ENCODE peak calls at places on chromosomes 12 and 14, in four cellular contexts. One of them, this sample, is unnamed.

GRCh38 chr14:29462271-29462670 is 465.4 kb downstream of the PRKD1 start:
- DNase-seq in fibroblast of lung: no peak
- DNase-seq in type B pancreatic cell: no peak
- DNase-seq in fibroblast of pulmonary artery: no peak
- DNase-seq in this sample: no peak

GRCh38 chr12:52600941-52601481 is at the start of gene KRT72:
- DNase-seq in fibroblast of lung: no peak
- DNase-seq in type B pancreatic cell: no peak
- DNase-seq in fibroblast of pulmonary artery: no peak
- DNase-seq in this sample: peak; percentile 80

GRCh38 chr12:121992059-121992879 is 29.4 kb upstream of the BCL7A start:
- DNase-seq in fibroblast of lung: peak; percentile 95
- DNase-seq in type B pancreatic cell: no peak
- DNase-seq in fibroblast of pulmonary artery: peak; percentile 98
- DNase-seq in this sample: no peak

GRCh38 chr14:60965402-60965801 is 15.5 kb downstream of the TRMT5 start:
- DNase-seq in fibroblast of pulmonary artery: peak; percentile 78
- DNase-seq in type B pancreatic cell: no peak
- DNase-seq in fibroblast of lung: peak; percentile 94
- DNase-seq in this sample: no peak

GRCh38 chr14:37018571-37019240 is 153.7 kb downstream of the SLC25A21 start:
- DNase-seq in fibroblast of pulmonary artery: no peak
- DNase-seq in fibroblast of lung: no peak
- DNase-seq in type B pancreatic cell: no peak
- DNase-seq in this sample: no peak

GRCh38 chr12:118060301-118061010 is 523 bp downstream of the WSB2 start:
- DNase-seq in fibroblast of pulmonary artery: no peak
- DNase-seq in type B pancreatic cell: peak; percentile 70
- DNase-seq in fibroblast of lung: no peak
- DNase-seq in this sample: peak; percentile 86

GRCh38 chr14:66017960-66018359 is 468.2 kb upstream of the CCDC196 start:
- DNase-seq in type B pancreatic cell: no peak
- DNase-seq in fibroblast of lung: no peak
- DNase-seq in fibroblast of pulmonary artery: no peak
- DNase-seq in this sample: no peak

GRCh38 chr14:21795456-21795855 is 121.8 kb upstream of the OR4E1 start:
- DNase-seq in fibroblast of lung: no peak
- DNase-seq in type B pancreatic cell: no peak
- DNase-seq in fibroblast of pulmonary artery: no peak
- DNase-seq in this sample: no peak

GRCh38 chr14:75088566-75089373 is 19.3 kb downstream of the ZC2HC1C start:
- DNase-seq in fibroblast of pulmonary artery: peak; percentile 76
- DNase-seq in fibroblast of lung: peak; percentile 70
- DNase-seq in type B pancreatic cell: no peak
- DNase-seq in this sample: no peak

GRCh38 chr12:10304161-10304574 is 3.5 kb upstream of the KLRD1 start:
- DNase-seq in fibroblast of pulmonary artery: peak; percentile 14
- DNase-seq in type B pancreatic cell: no peak
- DNase-seq in fibroblast of lung: peak; percentile 87
- DNase-seq in this sample: no peak

GRCh38 chr14:81234268-81234667 is 13.5 kb upstream of the GTF2A1 start:
- DNase-seq in fibroblast of lung: peak; percentile 14
- DNase-seq in type B pancreatic cell: no peak
- DNase-seq in fibroblast of pulmonary artery: peak; percentile 4
- DNase-seq in this sample: no peak

GRCh38 chr14:59116984-59117415 is 71.5 kb upstream of the DAAM1 start:
- DNase-seq in type B pancreatic cell: no peak
- DNase-seq in fibroblast of lung: no peak
- DNase-seq in fibroblast of pulmonary artery: no peak
- DNase-seq in this sample: no peak

GRCh38 chr12:96194901-96195844 is 998 bp downstream of the ELK3 start:
- DNase-seq in fibroblast of pulmonary artery: peak; percentile 86
- DNase-seq in fibroblast of lung: peak; percentile 89
- DNase-seq in type B pancreatic cell: no peak
- DNase-seq in this sample: no peak

GRCh38 chr12:89733579-89734201 is 25.1 kb upstream of the ATP2B1 start:
- DNase-seq in type B pancreatic cell: no peak
- DNase-seq in fibroblast of pulmonary artery: peak; percentile 88
- DNase-seq in fibroblast of lung: peak; percentile 98
- DNase-seq in this sample: no peak

GRCh38 chr14:56555921-56556570 is 23.6 kb upstream of the TMEM260 start:
- DNase-seq in type B pancreatic cell: no peak
- DNase-seq in fibroblast of pulmonary artery: peak; percentile 65
- DNase-seq in fibroblast of lung: peak; percentile 68
- DNase-seq in this sample: no peak

GRCh38 chr12:3700861-3701260 is 52.0 kb downstream of the CRACR2A start:
- DNase-seq in fibroblast of pulmonary artery: peak; percentile 63
- DNase-seq in type B pancreatic cell: no peak
- DNase-seq in fibroblast of lung: peak; percentile 71
- DNase-seq in this sample: no peak

GRCh38 chr14:55301722-55302121 is 30.5 kb downstream of the FBXO34 start:
- DNase-seq in fibroblast of pulmonary artery: peak; percentile 39
- DNase-seq in fibroblast of lung: peak; percentile 46
- DNase-seq in type B pancreatic cell: no peak
- DNase-seq in this sample: no peak

GRCh38 chr14:36604757-36605505 is 22.5 kb upstream of the NKX2-8 start:
- DNase-seq in fibroblast of pulmonary artery: peak; percentile 80
- DNase-seq in type B pancreatic cell: no peak
- DNase-seq in fibroblast of lung: peak; percentile 75
- DNase-seq in this sample: no peak

GRCh38 chr12:92096346-92097136 is 49.1 kb downstream of the BTG1 start:
- DNase-seq in fibroblast of pulmonary artery: no peak
- DNase-seq in fibroblast of lung: peak; percentile 68
- DNase-seq in type B pancreatic cell: no peak
- DNase-seq in this sample: no peak

GRCh38 chr12:92088802-92089201 is 56.8 kb downstream of the BTG1 start:
- DNase-seq in fibroblast of pulmonary artery: no peak
- DNase-seq in fibroblast of lung: no peak
- DNase-seq in type B pancreatic cell: no peak
- DNase-seq in this sample: no peak

GRCh38 chr12:92098594-92099370 is 46.9 kb downstream of the BTG1 start:
- DNase-seq in fibroblast of pulmonary artery: no peak
- DNase-seq in fibroblast of lung: no peak
- DNase-seq in type B pancreatic cell: no peak
- DNase-seq in this sample: no peak

GRCh38 chr12:92089559-92089958 is 56.1 kb downstream of the BTG1 start:
- DNase-seq in fibroblast of pulmonary artery: no peak
- DNase-seq in type B pancreatic cell: no peak
- DNase-seq in fibroblast of lung: peak; percentile 34
- DNase-seq in this sample: no peak

DNA sequence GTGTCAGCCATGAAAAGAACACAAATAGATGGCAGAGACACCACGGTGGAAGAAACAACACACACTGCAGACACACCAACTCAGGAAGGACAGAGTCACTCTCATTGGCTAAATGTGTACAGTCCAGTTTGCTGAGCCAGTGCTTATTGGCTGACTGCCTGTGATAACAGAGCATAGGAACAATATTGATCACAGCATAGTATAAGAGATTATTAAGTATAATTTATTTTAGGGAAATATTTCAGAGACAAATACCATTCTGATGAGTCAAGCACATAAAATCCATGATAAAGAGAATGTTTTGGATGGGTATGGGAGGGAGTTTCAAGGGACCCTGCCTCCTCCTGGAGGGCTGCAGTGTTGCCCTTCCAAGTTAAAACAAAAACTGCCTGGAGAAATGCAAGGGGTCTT is 50.9 kb downstream of the BTG1 start:
- DNase-seq in fibroblast of pulmonary artery: peak; percentile 35
- DNase-seq in fibroblast of lung: peak; percentile 32
- DNase-seq in type B pancreatic cell: no peak
- DNase-seq in this sample: no peak
- TF ChIP-seq CTCF in fibroblast of pulmonary artery: peak; percentile 19
- TF ChIP-seq CTCF in fibroblast of lung: no peak
- TF ChIP-seq CTCF in type B pancreatic cell: no peak
- TF ChIP-seq CTCF in this sample: peak; percentile 42

GRCh38 chr14:95679995-95680735 is 6.1 kb upstream of the TCL1B start:
- DNase-seq in fibroblast of lung: no peak
- DNase-seq in type B pancreatic cell: no peak
- DNase-seq in fibroblast of pulmonary artery: no peak
- DNase-seq in this sample: no peak
- TF ChIP-seq CTCF in fibroblast of lung: no peak
- TF ChIP-seq CTCF in type B pancreatic cell: peak; percentile 26
- TF ChIP-seq CTCF in fibroblast of pulmonary artery: no peak
- TF ChIP-seq CTCF in this sample: no peak

DNA sequence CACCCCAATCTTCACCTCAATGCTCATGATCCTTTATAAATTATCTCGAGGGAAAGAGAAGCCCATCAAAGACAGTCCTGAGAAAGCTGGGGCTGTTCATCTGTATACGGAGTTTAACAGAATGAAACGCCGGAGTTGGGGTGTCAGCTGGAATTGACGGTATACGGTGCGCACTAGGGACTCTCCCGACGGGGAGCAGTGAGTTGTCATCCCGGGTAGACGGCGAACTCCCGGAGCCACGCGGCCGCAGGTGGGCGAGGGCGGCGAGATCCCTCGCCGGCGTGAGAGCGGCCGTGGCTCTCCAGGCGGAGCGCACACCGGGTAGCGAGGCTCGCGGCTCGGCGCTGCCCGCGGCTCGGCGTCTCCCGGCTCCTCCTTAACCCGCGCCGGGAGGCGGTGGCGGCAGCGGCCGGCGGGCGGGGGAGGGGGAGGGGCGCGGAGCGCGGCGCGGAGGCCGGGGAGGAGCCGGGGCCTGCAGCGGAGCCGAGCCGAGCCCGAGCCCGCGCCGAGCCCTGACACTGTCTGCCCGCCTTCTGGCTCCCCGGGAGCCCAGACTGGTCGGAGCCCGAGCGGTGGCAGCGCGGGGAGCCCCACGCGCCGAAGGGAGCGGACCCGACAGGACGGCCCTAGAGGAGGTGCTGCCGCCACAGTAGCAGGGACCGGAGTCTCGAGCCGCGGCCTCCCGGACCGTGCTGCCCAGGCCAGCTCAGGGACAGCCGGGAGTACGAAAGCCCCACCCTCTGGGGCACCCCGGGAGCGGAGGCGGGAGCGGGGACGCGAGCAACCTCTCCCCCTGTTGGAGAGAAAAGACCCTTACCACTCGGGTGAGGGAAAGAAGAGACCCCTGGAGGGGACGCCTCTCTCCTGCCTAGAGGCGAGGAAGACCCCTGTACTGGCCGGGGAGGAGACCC is at the start of gene FOXJ2:
- DNase-seq in fibroblast of lung: peak; percentile 67
- DNase-seq in type B pancreatic cell: peak; percentile 84
- DNase-seq in fibroblast of pulmonary artery: peak; percentile 68
- DNase-seq in this sample: peak; percentile 93
- TF ChIP-seq CTCF in fibroblast of lung: no peak
- TF ChIP-seq CTCF in type B pancreatic cell: peak; percentile 53
- TF ChIP-seq CTCF in fibroblast of pulmonary artery: no peak
- TF ChIP-seq CTCF in this sample: peak; percentile 33

DNA sequence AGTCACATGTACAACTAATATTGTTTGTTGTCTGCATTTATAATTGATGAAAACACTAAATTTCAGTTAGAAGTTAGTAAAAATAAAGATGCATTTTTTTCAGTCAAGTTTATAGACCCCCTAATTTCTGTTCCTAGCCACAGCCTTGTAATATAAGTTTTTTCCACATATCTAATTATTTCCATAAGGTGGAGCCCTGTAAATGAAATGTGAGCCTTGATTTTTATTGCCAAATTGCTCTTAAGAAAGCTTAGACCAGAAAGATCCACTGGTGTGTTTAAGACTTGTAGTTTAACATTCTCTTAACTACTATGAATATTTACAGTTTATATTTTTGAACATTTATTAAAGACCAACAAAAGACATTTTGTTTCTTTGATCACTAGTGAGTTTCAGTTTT is 322.1 kb upstream of the RGS6 start:
- DNase-seq in fibroblast of lung: peak; percentile 60
- DNase-seq in fibroblast of pulmonary artery: no peak
- DNase-seq in type B pancreatic cell: no peak
- DNase-seq in this sample: no peak
- TF ChIP-seq CTCF in fibroblast of lung: no peak
- TF ChIP-seq CTCF in fibroblast of pulmonary artery: no peak
- TF ChIP-seq CTCF in type B pancreatic cell: no peak
- TF ChIP-seq CTCF in this sample: peak; percentile 31

GRCh38 chr12:28237423-28237822 is 47.2 kb downstream of the CCDC91 start:
- DNase-seq in fibroblast of lung: no peak
- DNase-seq in fibroblast of pulmonary artery: peak; percentile 17
- DNase-seq in type B pancreatic cell: no peak
- DNase-seq in this sample: no peak
- TF ChIP-seq CTCF in fibroblast of lung: peak; percentile 36
- TF ChIP-seq CTCF in fibroblast of pulmonary artery: peak; percentile 40
- TF ChIP-seq CTCF in type B pancreatic cell: peak; percentile 32
- TF ChIP-seq CTCF in this sample: peak; percentile 19

DNA sequence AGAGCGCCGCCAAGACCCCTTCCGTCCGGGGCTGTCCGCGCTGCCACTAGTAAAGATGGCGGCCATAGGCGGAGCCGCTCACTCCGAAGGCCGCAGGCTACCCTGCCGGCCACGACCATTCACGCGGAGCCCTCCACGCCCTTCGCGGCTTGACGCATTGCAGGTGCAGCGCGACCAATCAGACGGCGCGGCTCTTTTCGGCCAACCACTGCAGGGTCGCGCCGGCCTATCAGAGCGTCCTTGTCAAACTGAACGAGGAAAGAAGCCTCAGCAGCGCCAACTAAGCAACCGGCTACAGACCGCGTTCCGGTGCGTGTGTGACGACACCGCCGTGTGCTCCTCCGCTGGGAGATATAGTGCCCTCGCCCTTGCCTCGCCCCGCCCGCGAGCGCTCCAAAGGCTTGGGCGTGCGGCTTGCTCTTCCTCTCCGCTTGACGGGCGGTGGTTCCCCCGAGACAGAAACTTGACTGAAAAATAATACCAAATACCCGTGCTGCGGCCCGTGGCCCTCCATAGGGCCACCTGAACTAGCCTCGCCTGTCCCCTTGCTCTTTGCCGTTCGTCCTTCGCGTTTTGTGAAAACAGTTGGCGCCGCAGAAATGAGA is 13.6 kb upstream of the CALM1 start:
- DNase-seq in fibroblast of lung: peak; percentile 100
- DNase-seq in fibroblast of pulmonary artery: peak; percentile 100
- DNase-seq in type B pancreatic cell: peak; percentile 99
- DNase-seq in this sample: peak; percentile 100
- TF ChIP-seq CTCF in fibroblast of lung: peak; percentile 13
- TF ChIP-seq CTCF in fibroblast of pulmonary artery: no peak
- TF ChIP-seq CTCF in type B pancreatic cell: peak; percentile 32
- TF ChIP-seq CTCF in this sample: no peak

DNA sequence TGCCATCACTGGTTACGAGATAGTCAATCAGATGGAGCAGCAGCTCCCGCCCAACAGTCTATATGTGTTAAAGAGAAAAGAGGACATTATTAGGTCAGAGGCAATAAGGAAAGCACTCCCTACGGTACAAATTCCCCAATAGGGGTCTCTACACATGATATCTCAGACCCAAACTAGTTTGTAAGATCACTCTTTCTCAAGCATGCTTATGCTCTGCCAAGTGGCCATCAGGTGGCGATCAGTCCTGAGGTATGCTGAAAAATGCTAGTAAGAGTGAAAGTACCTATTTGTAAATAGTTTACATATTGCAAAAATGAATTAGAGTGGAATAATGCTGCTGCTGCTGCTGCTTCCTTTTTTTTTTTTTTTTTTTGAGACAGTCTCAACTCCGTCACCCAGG is 61.1 kb downstream of the CPM start:
- DNase-seq in fibroblast of lung: no peak
- DNase-seq in fibroblast of pulmonary artery: peak; percentile 60
- DNase-seq in type B pancreatic cell: no peak
- DNase-seq in this sample: peak; percentile 17
- TF ChIP-seq CTCF in fibroblast of lung: peak; percentile 27
- TF ChIP-seq CTCF in fibroblast of pulmonary artery: peak; percentile 48
- TF ChIP-seq CTCF in type B pancreatic cell: peak; percentile 29
- TF ChIP-seq CTCF in this sample: peak; percentile 44